ENCODE peak calls at places on chromosomes 4 and X, in nine cellular contexts. X, J, C, Y, O, Q, V, T and W are unnamed samples.
A peak's percentile ranks its signal among the peaks of the same experiment; 100 is the strongest.

GRCh38 chrX:48972214-48973164 is 845 bp upstream of the KCND1 start:
- DNase-seq in X (peak; percentile 92), J (peak; percentile 63), C (no peak), Y (peak; percentile 61), O (peak; percentile 32), Q (peak; percentile 63), V (no peak), T (peak; percentile 35), W (no peak)

GRCh38 chr4:68451246-68452211 is 4.3 kb downstream of the TMPRSS11E start:
- DNase-seq in X (peak; percentile 15), J (peak; percentile 49), C (no peak), Y (no peak), O (peak; percentile 13), Q (no peak), V (no peak), T (peak; percentile 86), W (no peak)

GRCh38 chrX:51802917-51803688 is 59.9 kb downstream of the GSPT2 start:
- DNase-seq in X (peak; percentile 47), J (peak; percentile 43), C (peak; percentile 71), Y (peak; percentile 54), O (peak; percentile 55), Q (peak; percentile 54), V (peak; percentile 16), T (peak; percentile 50), W (no peak)

GRCh38 chr4:182204042-182204441 is 39.2 kb upstream of the TENM3 start:
- DNase-seq in X (no peak), J (no peak), C (no peak), Y (no peak), O (peak; percentile 14), Q (no peak), V (no peak), T (no peak), W (no peak)

GRCh38 chr4:44425614-44426208 is 22.9 kb downstream of the KCTD8 start:
- DNase-seq in X (peak; percentile 11), J (peak; percentile 17), C (no peak), Y (no peak), O (peak; percentile 16), Q (no peak), V (no peak), T (peak; percentile 33), W (no peak)

GRCh38 chrX:31871989-31872388 is 800.1 kb upstream of the FTHL17 start:
- DNase-seq in X (peak; percentile 3), J (no peak), C (no peak), Y (no peak), O (no peak), Q (no peak), V (no peak), T (no peak), W (no peak)

GRCh38 chrX:87583679-87584078 is 66.1 kb downstream of the KLHL4 start:
- DNase-seq in X (no peak), J (no peak), C (no peak), Y (no peak), O (peak; percentile 0), Q (no peak), V (no peak), T (no peak), W (no peak)

GRCh38 chr4:53015681-53016080 is 153.6 kb downstream of the RASL11B start:
- DNase-seq in X (no peak), J (peak; percentile 60), C (no peak), Y (no peak), O (peak; percentile 13), Q (peak; percentile 54), V (peak; percentile 57), T (peak; percentile 33), W (no peak)

GRCh38 chr4:16897991-16898827 is at the start of gene LDB2:
- DNase-seq in X (peak; percentile 46), J (peak; percentile 72), C (peak; percentile 84), Y (peak; percentile 80), O (no peak), Q (peak; percentile 82), V (peak; percentile 44), T (no peak), W (no peak)

GRCh38 chrX:15814811-15815210 is 24.5 kb downstream of the ZRSR2 start:
- DNase-seq in X (no peak), J (no peak), C (no peak), Y (no peak), O (no peak), Q (no peak), V (no peak), T (no peak), W (no peak)

GRCh38 chr4:145452447-145453162 is 29.0 kb upstream of the SMAD1 start:
- DNase-seq in X (no peak), J (no peak), C (no peak), Y (no peak), O (no peak), Q (no peak), V (no peak), T (peak; percentile 29), W (no peak)

GRCh38 chrX:130213376-130213775 is 41.6 kb downstream of the RAB33A start:
- DNase-seq in X (no peak), J (no peak), C (no peak), Y (no peak), O (no peak), Q (no peak), V (no peak), T (no peak), W (no peak)

GRCh38 chr4:2935762-2936743 is 27.2 kb downstream of the NOP14 start:
- DNase-seq in X (no peak), J (peak; percentile 90), C (peak; percentile 73), Y (peak; percentile 25), O (peak; percentile 99), Q (peak; percentile 91), V (no peak), T (peak; percentile 95), W (no peak)

GRCh38 chrX:131723646-131724045 is 179.8 kb downstream of the OR13H1 start:
- DNase-seq in X (no peak), J (no peak), C (no peak), Y (no peak), O (no peak), Q (no peak), V (no peak), T (no peak), W (no peak)

GRCh38 chr4:48967101-48967500 is 19.0 kb upstream of the CWH43 start:
- DNase-seq in X (no peak), J (no peak), C (no peak), Y (no peak), O (no peak), Q (no peak), V (no peak), T (no peak), W (no peak)

GRCh38 chrX:20159811-20160385 is 18.3 kb upstream of the EIF1AX start:
- DNase-seq in X (no peak), J (no peak), C (no peak), Y (no peak), O (no peak), Q (no peak), V (no peak), T (no peak), W (no peak)

GRCh38 chrX:34734383-34734782 is 77.3 kb upstream of the TMEM47 start:
- DNase-seq in X (no peak), J (peak; percentile 51), C (no peak), Y (no peak), O (peak; percentile 9), Q (peak; percentile 17), V (no peak), T (peak; percentile 17), W (no peak)

GRCh38 chrX:136310411-136310810 is 9.6 kb downstream of the ADGRG4 start:
- DNase-seq in X (no peak), J (peak; percentile 80), C (no peak), Y (no peak), O (peak; percentile 48), Q (peak; percentile 70), V (peak; percentile 11), T (peak; percentile 61), W (no peak)

GRCh38 chr4:2260336-2261109 is 1.4 kb downstream of the MXD4 start:
- DNase-seq in X (no peak), J (no peak), C (peak; percentile 80), Y (peak; percentile 57), O (no peak), Q (no peak), V (no peak), T (no peak), W (no peak)

GRCh38 chr4:25637581-25638220 is 17.9 kb upstream of the SLC34A2 start:
- DNase-seq in X (no peak), J (no peak), C (no peak), Y (no peak), O (no peak), Q (no peak), V (no peak), T (no peak), W (no peak)

GRCh38 chr4:2436301-2436700 is 17.5 kb downstream of the CFAP99 start:
- DNase-seq in X (no peak), J (peak; percentile 12), C (no peak), Y (no peak), O (no peak), Q (no peak), V (no peak), T (no peak), W (no peak)

GRCh38 chr4:155999743-156000142 is 46.1 kb upstream of the CTSO start:
- DNase-seq in X (peak; percentile 51), J (peak; percentile 32), C (peak; percentile 59), Y (no peak), O (no peak), Q (peak; percentile 34), V (no peak), T (no peak), W (no peak)

GRCh38 chr4:177401658-177402273 is 40.5 kb downstream of the AGA start:
- DNase-seq in X (no peak), J (no peak), C (no peak), Y (no peak), O (no peak), Q (no peak), V (no peak), T (no peak), W (no peak)

GRCh38 chr4:129526812-129527211 is 430.9 kb downstream of the C4orf33 start:
- DNase-seq in X (no peak), J (peak; percentile 48), C (no peak), Y (no peak), O (peak; percentile 9), Q (peak; percentile 1), V (no peak), T (peak; percentile 41), W (no peak)

GRCh38 chr4:11543710-11544109 is 115.0 kb upstream of the HS3ST1 start:
- DNase-seq in X (no peak), J (peak; percentile 9), C (no peak), Y (no peak), O (peak; percentile 4), Q (no peak), V (no peak), T (peak; percentile 92), W (no peak)

GRCh38 chr4:26256016-26256415 is 64.8 kb upstream of the RBPJ start:
- DNase-seq in X (no peak), J (no peak), C (no peak), Y (no peak), O (no peak), Q (no peak), V (no peak), T (no peak), W (no peak)

GRCh38 chr4:100147198-100147597 is 43.1 kb downstream of the DDIT4L start:
- DNase-seq in X (no peak), J (no peak), C (no peak), Y (no peak), O (no peak), Q (no peak), V (no peak), T (no peak), W (no peak)